ENCODE peak calls at places on chromosome 1, in four cellular contexts. F is lung, P is colonic mucosa, K is vagina. N is an unnamed sample.

GRCh38 chr1:106526650-106527049 is 529.8 kb upstream of the PRMT6 start:
- DNase-seq in K (no peak), P (no peak), F (no peak), N (peak; percentile 31)

GRCh38 chr1:154611150-154611865 is 3.3 kb upstream of the ADAR start:
- DNase-seq in F (no peak), P (no peak), K (no peak), N (no peak)

GRCh38 chr1:181430015-181430657 is 53.2 kb upstream of the CACNA1E start:
- DNase-seq in F (no peak), K (no peak), P (no peak), N (no peak)

GRCh38 chr1:86933562-86934377 is 19.3 kb downstream of the HS2ST1 start:
- DNase-seq in K (no peak), F (no peak), P (no peak), N (no peak)

GRCh38 chr1:19336543-19336942 is 24.4 kb downstream of the SLC66A1 start:
- DNase-seq in F (no peak), P (no peak), K (no peak), N (no peak)

GRCh38 chr1:31398246-31398645 is 14.8 kb upstream of the SERINC2 start:
- DNase-seq in F (no peak), K (no peak), P (no peak), N (no peak)

GRCh38 chr1:17293681-17294415 is 14.1 kb upstream of the PADI4 start:
- DNase-seq in F (no peak), K (no peak), P (no peak), N (no peak)

GRCh38 chr1:159429074-159429861 is 2.7 kb upstream of the OR10J4 start:
- DNase-seq in P (no peak), K (no peak), F (no peak), N (peak; percentile 19)

GRCh38 chr1:182392045-182393028 is 747 bp upstream of the GLUL start:
- DNase-seq in F (peak; percentile 47), K (no peak), P (peak; percentile 47), N (no peak)

GRCh38 chr1:27611450-27611849 is 7.5 kb upstream of the AHDC1 start:
- DNase-seq in F (no peak), P (no peak), K (no peak), N (no peak)

GRCh38 chr1:226682841-226683800 is 56.0 kb downstream of the ITPKB start:
- DNase-seq in K (no peak), F (no peak), P (no peak), N (no peak)

GRCh38 chr1:39701092-39701460 is 9.8 kb upstream of the HPCAL4 start:
- DNase-seq in K (no peak), F (no peak), P (no peak), N (no peak)

GRCh38 chr1:151710187-151710586 is 6.4 kb downstream of the CELF3 start:
- DNase-seq in P (no peak), F (no peak), K (no peak), N (no peak)

GRCh38 chr1:3060112-3060511 is 8.9 kb upstream of the PRDM16 start:
- DNase-seq in F (no peak), P (no peak), K (no peak), N (no peak)

GRCh38 chr1:31765041-31765467 is 914 bp upstream of the ADGRB2 start:
- DNase-seq in P (no peak), K (no peak), F (no peak), N (no peak)

GRCh38 chr1:67211589-67212563 is 45.6 kb downstream of the IL23R start:
- DNase-seq in F (no peak), K (no peak), P (peak; percentile 31), N (no peak)

GRCh38 chr1:67213948-67214347 is 47.7 kb downstream of the IL23R start:
- DNase-seq in F (no peak), P (no peak), K (no peak), N (no peak)

GRCh38 chr1:67213164-67213563 is 46.9 kb downstream of the IL23R start:
- DNase-seq in P (no peak), K (no peak), F (no peak), N (no peak)

DNA sequence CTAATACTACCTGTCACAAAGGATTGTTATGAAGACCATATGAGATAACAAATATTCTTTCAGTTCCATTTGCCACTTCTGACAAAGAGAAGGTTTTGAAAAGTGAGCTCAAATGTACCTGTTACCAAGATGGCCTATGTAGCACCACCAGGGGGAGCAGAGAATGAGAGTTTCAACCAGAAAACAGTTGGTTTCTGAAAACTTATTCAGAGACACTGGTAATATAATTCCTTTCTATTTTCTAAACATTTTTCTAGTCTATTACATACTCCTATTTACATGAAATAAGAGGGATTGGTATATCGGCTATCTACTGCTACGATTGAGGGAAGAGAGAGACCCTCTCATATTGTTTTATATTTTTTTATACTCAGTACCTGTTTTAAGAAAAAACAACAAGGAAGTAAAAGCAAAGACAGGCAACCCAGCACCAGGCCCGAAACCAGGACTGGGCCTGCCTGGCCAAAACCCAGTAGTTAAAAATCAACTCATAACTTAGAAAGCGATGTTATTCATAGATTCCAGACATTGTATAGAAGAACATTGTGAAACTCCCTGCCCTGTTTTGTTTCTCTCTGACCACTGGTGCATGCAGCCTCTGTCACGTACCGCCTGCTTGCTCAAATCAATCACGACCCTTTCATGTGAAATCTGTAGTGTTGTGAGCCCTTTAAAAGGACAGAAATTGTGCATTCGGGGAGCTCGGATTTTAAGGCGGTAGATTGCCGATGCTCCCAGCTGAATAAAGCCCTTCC is 48.3 kb downstream of the IL23R start:
- DNase-seq in K (no peak), P (peak; percentile 24), F (no peak), N (no peak)
- TF ChIP-seq CTCF in K (peak; percentile 10), P (peak; percentile 33), F (no peak), N (peak; percentile 65)

DNA sequence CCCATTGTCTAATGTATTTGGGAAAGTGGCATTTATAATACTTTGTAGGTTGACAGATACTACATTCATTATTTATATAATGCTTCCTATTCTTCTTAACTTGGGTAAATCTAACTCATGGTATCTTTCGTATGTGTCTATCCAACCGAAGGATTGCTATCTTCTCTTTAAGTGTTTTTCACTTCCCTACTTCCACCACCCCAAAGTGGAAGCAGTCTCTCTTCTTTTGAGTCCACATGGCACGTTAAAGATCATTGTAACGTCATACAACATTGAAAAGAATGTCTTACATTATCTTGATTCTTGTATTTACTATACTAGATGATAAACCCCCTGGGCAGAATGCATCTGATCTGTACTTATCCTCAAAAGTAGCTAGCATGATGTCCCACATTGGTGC is 21.2 kb downstream of the ATP1A1 start:
- DNase-seq in F (no peak), P (no peak), K (no peak), N (no peak)
- H3K36me3 ChIP-seq in F (peaks cover 50% of the 10 kb centered on the region), P (peaks cover 53% of the 10 kb centered on the region), K (peaks cover 100% of the 10 kb centered on the region), N (peaks cover 9% of the 10 kb centered on the region)

GRCh38 chr1:228884615-228885566 is 149.6 kb downstream of the RHOU start:
- DNase-seq in F (no peak), K (peak; percentile 14), P (peak; percentile 5), N (no peak)
- H3K27me3 ChIP-seq in F (no peaks in the 10 kb centered on the region), K (no peaks in the 10 kb centered on the region), P (no peaks in the 10 kb centered on the region), N (no peaks in the 10 kb centered on the region)

GRCh38 chr1:6472391-6472790 is 6.4 kb upstream of the TNFRSF25 start:
- DNase-seq in F (no peak), K (no peak), P (peak; percentile 66), N (no peak)
- TF ChIP-seq CTCF in F (no peak), K (no peak), P (no peak), N (peak; percentile 52)

GRCh38 chr1:11143401-11143800 is 43.7 kb upstream of the EXOSC10 start:
- DNase-seq in F (no peak), P (no peak), K (no peak), N (no peak)
- H3K36me3 ChIP-seq in F (peaks cover 30% of the 10 kb centered on the region), P (peaks cover 3% of the 10 kb centered on the region), K (peaks cover 34% of the 10 kb centered on the region), N (peaks cover 2% of the 10 kb centered on the region)

DNA sequence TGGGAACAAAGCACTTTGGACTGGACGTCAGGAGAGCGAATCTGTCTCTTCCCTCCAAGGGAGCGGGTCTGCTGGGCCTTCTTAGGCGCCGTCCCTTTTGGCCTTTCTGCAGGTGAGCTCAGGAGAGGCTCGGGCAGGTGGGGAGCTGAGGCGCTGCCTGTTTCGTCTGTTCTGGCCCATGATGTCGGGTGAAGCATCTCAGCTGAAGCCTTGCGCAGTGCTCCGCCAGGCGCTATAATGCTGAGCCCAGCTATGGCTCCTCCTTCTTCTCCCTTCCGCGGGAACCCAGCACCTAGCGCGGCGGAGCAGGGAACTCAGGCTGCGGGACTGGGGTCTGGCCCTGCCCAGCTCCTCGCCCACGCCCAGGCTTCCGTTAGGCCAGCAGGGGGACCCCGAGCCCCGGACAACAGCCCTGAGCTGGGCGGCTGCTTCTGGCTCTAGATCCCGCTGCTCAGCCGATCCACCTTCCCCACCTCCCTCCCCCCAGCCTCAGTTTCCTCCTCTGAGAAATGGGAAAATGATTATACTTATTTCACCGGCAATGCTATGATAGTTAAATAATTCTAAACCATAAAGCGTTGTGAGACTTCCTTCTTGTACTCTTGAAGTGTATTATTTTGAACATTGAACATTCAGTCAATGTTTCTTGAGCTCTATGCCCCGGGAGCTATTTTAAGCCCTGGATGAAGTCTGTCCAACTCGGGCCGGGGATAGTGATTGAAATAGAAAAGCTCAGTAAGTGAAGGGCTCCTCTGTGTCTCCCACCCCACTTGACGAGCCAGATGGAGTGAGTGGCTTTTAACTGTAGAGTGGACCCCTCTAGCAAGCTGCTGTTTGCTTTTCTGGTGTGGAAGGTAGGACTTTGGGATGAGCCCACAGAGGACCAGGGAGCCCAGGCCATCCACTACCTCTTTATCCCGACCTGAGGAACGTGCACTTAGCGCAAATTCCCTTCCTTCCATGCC is 9.6 kb upstream of the ADORA1 start:
- DNase-seq in F (peak; percentile 63), K (peak; percentile 72), P (peak; percentile 65), N (no peak)
- H3K27me3 ChIP-seq in F (no peaks in the 10 kb centered on the region), K (no peaks in the 10 kb centered on the region), P (no peaks in the 10 kb centered on the region), N (peaks cover 18% of the 10 kb centered on the region)

N was measured in kidney epithelial cell.